ENCODE peak calls at places on chromosomes 16 and 17, in nine cellular contexts. R, Q, G, E, I, U, C, Z and X are unnamed samples.

GRCh38 chr17:43372273-43372911 is 26.4 kb upstream of the ARL4D start:
- DNase-seq in U (peak; percentile 51), R (no peak), G (no peak), Q (no peak), I (peak; percentile 40), Z (no peak), E (no peak), C (no peak), X (peak; percentile 70)

GRCh38 chr17:78774956-78775571 is 7.0 kb downstream of the CYTH1 start:
- DNase-seq in I (no peak), C (no peak), U (peak; percentile 54), R (no peak), E (peak; percentile 61), Q (no peak), G (no peak), Z (no peak), X (peak; percentile 71)

GRCh38 chr17:78748730-78749317 is 33.2 kb downstream of the CYTH1 start:
- DNase-seq in C (peak; percentile 65), G (peak; percentile 44), R (no peak), Q (peak; percentile 85), I (peak; percentile 50), E (peak; percentile 55), Z (no peak), U (peak; percentile 92), X (peak; percentile 100)

GRCh38 chr16:2090819-2091721 is 43.3 kb downstream of the TSC2 start:
- DNase-seq in R (no peak), G (peak; percentile 81), C (no peak), U (no peak), I (peak; percentile 52), Z (peak; percentile 66), E (no peak), Q (no peak), X (no peak)

GRCh38 chr17:8285270-8286181 is 2.9 kb upstream of the RANGRF start:
- DNase-seq in U (peak; percentile 64), R (no peak), Q (no peak), E (no peak), Z (no peak), G (no peak), C (no peak), I (no peak), X (peak; percentile 43)

GRCh38 chr17:73138541-73139138 is 26.2 kb upstream of the SSTR2 start:
- DNase-seq in E (no peak), Z (no peak), I (no peak), R (no peak), U (no peak), G (no peak), C (no peak), Q (no peak), X (no peak)

GRCh38 chr17:80792373-80792781 is 199.3 kb upstream of the CHMP6 start:
- DNase-seq in R (no peak), C (no peak), G (no peak), I (no peak), Q (no peak), E (no peak), U (no peak), Z (peak; percentile 21), X (no peak)

GRCh38 chr17:45955326-45955725 is 43.7 kb upstream of the STH start:
- DNase-seq in I (no peak), U (no peak), Z (no peak), E (no peak), G (no peak), R (no peak), Q (no peak), C (no peak), X (no peak)

GRCh38 chr16:71320021-71320420 is 30.8 kb upstream of the CMTR2 start:
- DNase-seq in C (no peak), G (no peak), R (no peak), I (no peak), U (no peak), E (no peak), Q (no peak), Z (no peak), X (no peak)

GRCh38 chr16:64975821-64976220 is 146.0 kb downstream of the CDH11 start:
- DNase-seq in G (no peak), Z (no peak), Q (no peak), I (no peak), E (no peak), C (no peak), R (no peak), U (no peak), X (no peak)

GRCh38 chr16:47477680-47478079 is 16.5 kb downstream of the PHKB start:
- DNase-seq in U (no peak), G (no peak), C (no peak), Q (peak; percentile 29), E (no peak), R (no peak), Z (no peak), I (no peak), X (no peak)

GRCh38 chr17:43389022-43389947 is 9.5 kb upstream of the ARL4D start:
- DNase-seq in G (peak; percentile 78), C (peak; percentile 61), R (no peak), Z (peak; percentile 88), E (peak; percentile 69), I (peak; percentile 79), Q (peak; percentile 84), U (peak; percentile 87), X (peak; percentile 89)

GRCh38 chr17:19021622-19022083 is 17.1 kb upstream of the FAM83G start:
- DNase-seq in C (no peak), G (no peak), U (peak; percentile 40), Z (no peak), R (no peak), Q (no peak), I (no peak), E (peak; percentile 34), X (no peak)

GRCh38 chr17:32553168-32553567 is 66.4 kb downstream of the CDK5R1 start:
- DNase-seq in R (no peak), I (no peak), G (peak; percentile 46), C (no peak), U (peak; percentile 11), Z (no peak), E (no peak), Q (no peak), X (peak; percentile 20)

GRCh38 chr17:72778161-72779151 is 314.0 kb downstream of the SLC39A11 start:
- DNase-seq in R (no peak), G (no peak), C (no peak), I (no peak), U (no peak), Q (no peak), Z (no peak), E (no peak), X (no peak)

GRCh38 chr16:75265911-75266701 is 14.7 kb upstream of the BCAR1 start:
- DNase-seq in I (peak; percentile 75), Z (peak; percentile 77), Q (peak; percentile 67), G (peak; percentile 10), R (peak; percentile 97), U (no peak), C (no peak), E (no peak), X (no peak)

GRCh38 chr16:87951550-87952538 is 610 bp downstream of the BANP start:
- DNase-seq in G (no peak), Z (no peak), C (no peak), I (no peak), E (no peak), R (no peak), U (peak; percentile 58), Q (no peak), X (no peak)

GRCh38 chr17:19945009-19945650 is 32.5 kb downstream of the AKAP10 start:
- DNase-seq in I (no peak), Q (no peak), Z (no peak), C (no peak), E (no peak), U (no peak), G (no peak), R (no peak), X (no peak)

GRCh38 chr17:12613566-12613965 is 52.1 kb upstream of the MYOCD start:
- DNase-seq in R (no peak), U (no peak), Z (peak; percentile 52), E (no peak), I (no peak), C (no peak), G (no peak), Q (peak; percentile 90), X (no peak)

GRCh38 chr16:4318171-4318910 is 2.5 kb downstream of the GLIS2 start:
- DNase-seq in Q (no peak), R (no peak), E (no peak), U (no peak), C (no peak), Z (no peak), G (no peak), I (no peak), X (no peak)

GRCh38 chr17:15742051-15742795 is 10.1 kb downstream of the TBC1D26 start:
- DNase-seq in Z (no peak), I (no peak), Q (no peak), G (no peak), C (no peak), R (no peak), U (no peak), E (no peak), X (no peak)

GRCh38 chr16:57834936-57835335 is 32.6 kb upstream of the KIFC3 start:
- DNase-seq in G (no peak), U (no peak), I (no peak), E (no peak), R (no peak), Z (peak; percentile 54), C (no peak), Q (no peak), X (no peak)

GRCh38 chr16:23962001-23962400 is 126.2 kb downstream of the PRKCB start:
- DNase-seq in Z (no peak), C (no peak), U (no peak), R (no peak), I (no peak), E (peak; percentile 52), Q (no peak), G (no peak), X (no peak)

GRCh38 chr17:52606098-52606497 is 447.6 kb upstream of the CA10 start:
- DNase-seq in G (no peak), Q (peak; percentile 0), E (no peak), R (no peak), U (no peak), I (no peak), C (no peak), Z (no peak), X (no peak)

GRCh38 chr17:27976331-27976730 is 66.1 kb upstream of the NLK start:
- DNase-seq in Q (peak; percentile 65), Z (no peak), U (no peak), G (no peak), C (no peak), E (no peak), I (no peak), R (peak; percentile 30), X (no peak)

GRCh38 chr17:35568561-35568960 is 7.9 kb upstream of the SLFN14 start:
- DNase-seq in C (no peak), G (no peak), Z (peak; percentile 54), R (no peak), I (no peak), E (peak; percentile 45), U (peak; percentile 56), Q (peak; percentile 64), X (peak; percentile 16)

GRCh38 chr16:11016524-11016988 is 72.2 kb downstream of the CLEC16A start:
- DNase-seq in G (no peak), C (no peak), I (no peak), E (no peak), R (no peak), Q (peak; percentile 34), U (no peak), Z (peak; percentile 49), X (no peak)

GRCh38 chr17:50459756-50460155 is 8.9 kb downstream of the CHAD start:
- DNase-seq in E (no peak), U (peak; percentile 63), Q (no peak), R (no peak), Z (no peak), G (no peak), C (no peak), I (no peak), X (no peak)

GRCh38 chr17:64231567-64232141 is 31.4 kb downstream of the TEX2 start:
- DNase-seq in C (no peak), Z (no peak), I (no peak), G (no peak), R (no peak), U (no peak), Q (no peak), E (no peak), X (no peak)

GRCh38 chr17:74217036-74217725 is 3.8 kb downstream of the TTYH2 start:
- DNase-seq in C (no peak), Z (peak; percentile 36), I (no peak), Q (peak; percentile 31), G (peak; percentile 57), E (no peak), U (peak; percentile 25), R (no peak), X (peak; percentile 47)

GRCh38 chr16:57985204-57986121 is 14.5 kb upstream of the CNGB1 start:
- DNase-seq in Q (no peak), I (no peak), G (no peak), Z (no peak), E (no peak), U (no peak), C (no peak), R (no peak), X (no peak)